ENCODE peak calls at places on chromosomes 13 and 19, in five cellular contexts. One of them, this sample, is unnamed.

GRCh38 chr13:85093808-85094207 is 705.4 kb downstream of the SLITRK6 start:
- DNase-seq in tibial artery: no peak
- DNase-seq in heart left ventricle: no peak
- DNase-seq in uterus: no peak
- DNase-seq in right cardiac atrium: peak
- DNase-seq in this sample: peak

GRCh38 chr13:95704510-95704909 is 27.6 kb downstream of the DNAJC3 start:
- DNase-seq in tibial artery: no peak
- DNase-seq in heart left ventricle: no peak
- DNase-seq in uterus: no peak
- DNase-seq in right cardiac atrium: no peak
- DNase-seq in this sample: no peak

GRCh38 chr13:113819731-113820715 is 43.9 kb downstream of the GAS6 start:
- DNase-seq in tibial artery: no peak
- DNase-seq in heart left ventricle: peak
- DNase-seq in uterus: no peak
- DNase-seq in right cardiac atrium: peak
- DNase-seq in this sample: no peak

GRCh38 chr19:13103961-13104847 is 1.5 kb upstream of the LYL1 start:
- DNase-seq in tibial artery: peak
- DNase-seq in heart left ventricle: peak
- DNase-seq in uterus: peak
- DNase-seq in right cardiac atrium: peak
- DNase-seq in this sample: peak

GRCh38 chr13:106617561-106617960 is 49.6 kb upstream of the ARGLU1 start:
- DNase-seq in tibial artery: no peak
- DNase-seq in heart left ventricle: no peak
- DNase-seq in uterus: no peak
- DNase-seq in right cardiac atrium: no peak
- DNase-seq in this sample: no peak

GRCh38 chr19:30063184-30064020 is 121.4 kb downstream of the URI1 start:
- DNase-seq in tibial artery: no peak
- DNase-seq in heart left ventricle: no peak
- DNase-seq in uterus: no peak
- DNase-seq in right cardiac atrium: no peak
- DNase-seq in this sample: no peak

GRCh38 chr19:12656899-12657571 is 9.5 kb downstream of the MAN2B1 start:
- DNase-seq in tibial artery: no peak
- DNase-seq in heart left ventricle: no peak
- DNase-seq in uterus: no peak
- DNase-seq in right cardiac atrium: no peak
- DNase-seq in this sample: no peak

GRCh38 chr13:112859817-112860190 is 109.2 kb upstream of the MCF2L start:
- DNase-seq in tibial artery: no peak
- DNase-seq in heart left ventricle: peak
- DNase-seq in uterus: peak
- DNase-seq in right cardiac atrium: no peak
- DNase-seq in this sample: no peak

GRCh38 chr13:102298051-102298450 is 103.8 kb downstream of the FGF14 start:
- DNase-seq in tibial artery: no peak
- DNase-seq in heart left ventricle: no peak
- DNase-seq in uterus: no peak
- DNase-seq in right cardiac atrium: no peak
- DNase-seq in this sample: no peak

GRCh38 chr19:726993-727956 is 18.5 kb downstream of the PALM start:
- DNase-seq in tibial artery: no peak
- DNase-seq in heart left ventricle: no peak
- DNase-seq in uterus: no peak
- DNase-seq in right cardiac atrium: no peak
- DNase-seq in this sample: no peak

GRCh38 chr13:113664751-113665581 is 2.1 kb upstream of the GRK1 start:
- DNase-seq in tibial artery: peak
- DNase-seq in heart left ventricle: no peak
- DNase-seq in uterus: peak
- DNase-seq in right cardiac atrium: no peak
- DNase-seq in this sample: peak

GRCh38 chr13:40109324-40109958 is 454.0 kb downstream of the COG6 start:
- DNase-seq in tibial artery: peak
- DNase-seq in heart left ventricle: no peak
- DNase-seq in uterus: peak
- DNase-seq in right cardiac atrium: no peak
- DNase-seq in this sample: no peak

GRCh38 chr19:38044267-38045111 is 137.5 kb downstream of the SIPA1L3 start:
- DNase-seq in tibial artery: no peak
- DNase-seq in heart left ventricle: no peak
- DNase-seq in uterus: no peak
- DNase-seq in right cardiac atrium: no peak
- DNase-seq in this sample: no peak

GRCh38 chr19:13913352-13913751 is 7.4 kb downstream of the CC2D1A start:
- DNase-seq in tibial artery: no peak
- DNase-seq in heart left ventricle: no peak
- DNase-seq in uterus: no peak
- DNase-seq in right cardiac atrium: no peak
- DNase-seq in this sample: no peak

GRCh38 chr13:30020726-30021312 is 170.4 kb upstream of the UBL3 start:
- DNase-seq in tibial artery: no peak
- DNase-seq in heart left ventricle: no peak
- DNase-seq in uterus: peak
- DNase-seq in right cardiac atrium: no peak
- DNase-seq in this sample: no peak

GRCh38 chr13:48508001-48508400 is 24.9 kb downstream of the RCBTB2 start:
- DNase-seq in tibial artery: no peak
- DNase-seq in heart left ventricle: no peak
- DNase-seq in uterus: no peak
- DNase-seq in right cardiac atrium: no peak
- DNase-seq in this sample: no peak

GRCh38 chr13:113971471-113972231 is 2.2 kb downstream of the C13orf46 start:
- DNase-seq in tibial artery: no peak
- DNase-seq in heart left ventricle: peak
- DNase-seq in uterus: no peak
- DNase-seq in right cardiac atrium: peak
- DNase-seq in this sample: peak

GRCh38 chr19:18093439-18094161 is 4.0 kb upstream of the MAST3 start:
- DNase-seq in tibial artery: no peak
- DNase-seq in heart left ventricle: no peak
- DNase-seq in uterus: no peak
- DNase-seq in right cardiac atrium: no peak
- DNase-seq in this sample: no peak

GRCh38 chr19:20247016-20247683 is 80.1 kb downstream of the ZNF486 start:
- DNase-seq in tibial artery: no peak
- DNase-seq in heart left ventricle: no peak
- DNase-seq in uterus: peak
- DNase-seq in right cardiac atrium: peak
- DNase-seq in this sample: peak

GRCh38 chr13:54980651-54981050 is 1952.0 kb downstream of the OLFM4 start:
- DNase-seq in tibial artery: no peak
- DNase-seq in heart left ventricle: no peak
- DNase-seq in uterus: no peak
- DNase-seq in right cardiac atrium: no peak
- DNase-seq in this sample: no peak
- H3K4me3 ChIP-seq in tibial artery: no peak
- H3K4me3 ChIP-seq in heart left ventricle: no peak
- H3K4me3 ChIP-seq in uterus: no peak
- H3K4me3 ChIP-seq in right cardiac atrium: no peak
- H3K4me3 ChIP-seq in this sample: no peak

DNA sequence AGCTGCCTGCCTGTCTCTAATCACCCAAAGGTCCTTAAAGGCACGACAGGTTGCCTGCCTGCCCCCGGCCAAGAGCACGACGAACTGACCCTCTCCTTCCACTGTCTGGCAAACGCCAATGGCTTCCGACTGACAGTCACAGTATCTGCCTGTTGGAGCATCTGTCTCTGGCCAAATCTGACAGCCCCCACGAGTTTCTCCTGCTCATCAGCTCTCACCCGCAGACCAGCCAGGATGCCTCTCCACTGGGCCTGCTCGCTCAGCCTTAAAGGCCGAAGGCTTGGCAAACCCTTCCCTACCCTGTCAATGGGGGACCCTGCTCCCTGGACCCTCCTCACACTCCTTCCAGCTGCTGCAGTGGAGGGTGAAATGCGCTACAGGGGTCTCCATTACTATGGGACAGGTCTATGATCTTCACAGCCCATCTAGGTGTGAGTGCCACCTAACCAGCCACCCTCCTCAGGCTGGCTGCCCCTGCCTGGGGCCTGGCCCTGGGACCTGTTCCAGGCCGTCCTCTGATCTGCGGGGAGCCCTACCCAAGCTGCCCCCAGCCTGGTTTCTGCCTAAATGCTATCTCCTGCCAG is 932 bp downstream of the FAM83E start:
- DNase-seq in tibial artery: no peak
- DNase-seq in heart left ventricle: no peak
- DNase-seq in uterus: no peak
- DNase-seq in right cardiac atrium: no peak
- DNase-seq in this sample: no peak
- H3K4me3 ChIP-seq in tibial artery: no peak
- H3K4me3 ChIP-seq in heart left ventricle: no peak
- H3K4me3 ChIP-seq in uterus: no peak
- H3K4me3 ChIP-seq in right cardiac atrium: no peak
- H3K4me3 ChIP-seq in this sample: no peak

DNA sequence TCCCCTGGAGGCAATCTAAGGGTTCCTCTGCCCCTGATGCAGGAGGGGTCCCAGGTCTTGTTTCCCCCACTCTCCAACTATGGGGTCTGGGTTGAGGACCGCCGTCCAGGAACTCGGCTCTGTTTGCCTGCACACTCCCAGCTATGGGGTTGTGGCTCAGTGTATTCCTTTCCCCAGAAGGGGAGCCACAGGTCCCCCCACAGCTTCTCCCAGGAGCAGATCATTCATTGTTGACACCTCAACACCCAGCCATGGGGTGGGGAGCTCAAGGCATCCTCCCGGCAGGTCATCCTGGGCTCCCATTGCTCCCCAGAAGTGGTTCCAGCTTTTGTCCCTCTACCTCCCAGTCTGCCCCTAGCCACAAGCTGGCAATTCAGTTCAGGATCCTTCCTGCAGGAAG is 975 bp downstream of the ZNF358 start:
- DNase-seq in tibial artery: no peak
- DNase-seq in heart left ventricle: no peak
- DNase-seq in uterus: no peak
- DNase-seq in right cardiac atrium: no peak
- DNase-seq in this sample: no peak
- H3K4me3 ChIP-seq in tibial artery: peak
- H3K4me3 ChIP-seq in heart left ventricle: peak
- H3K4me3 ChIP-seq in uterus: peak
- H3K4me3 ChIP-seq in right cardiac atrium: peak
- H3K4me3 ChIP-seq in this sample: peak

GRCh38 chr19:39546599-39546998 is 6.6 kb upstream of the EID2 start:
- DNase-seq in tibial artery: no peak
- DNase-seq in heart left ventricle: no peak
- DNase-seq in uterus: no peak
- DNase-seq in right cardiac atrium: no peak
- DNase-seq in this sample: no peak
- H3K4me3 ChIP-seq in tibial artery: no peak
- H3K4me3 ChIP-seq in heart left ventricle: no peak
- H3K4me3 ChIP-seq in uterus: no peak
- H3K4me3 ChIP-seq in right cardiac atrium: no peak
- H3K4me3 ChIP-seq in this sample: no peak

DNA sequence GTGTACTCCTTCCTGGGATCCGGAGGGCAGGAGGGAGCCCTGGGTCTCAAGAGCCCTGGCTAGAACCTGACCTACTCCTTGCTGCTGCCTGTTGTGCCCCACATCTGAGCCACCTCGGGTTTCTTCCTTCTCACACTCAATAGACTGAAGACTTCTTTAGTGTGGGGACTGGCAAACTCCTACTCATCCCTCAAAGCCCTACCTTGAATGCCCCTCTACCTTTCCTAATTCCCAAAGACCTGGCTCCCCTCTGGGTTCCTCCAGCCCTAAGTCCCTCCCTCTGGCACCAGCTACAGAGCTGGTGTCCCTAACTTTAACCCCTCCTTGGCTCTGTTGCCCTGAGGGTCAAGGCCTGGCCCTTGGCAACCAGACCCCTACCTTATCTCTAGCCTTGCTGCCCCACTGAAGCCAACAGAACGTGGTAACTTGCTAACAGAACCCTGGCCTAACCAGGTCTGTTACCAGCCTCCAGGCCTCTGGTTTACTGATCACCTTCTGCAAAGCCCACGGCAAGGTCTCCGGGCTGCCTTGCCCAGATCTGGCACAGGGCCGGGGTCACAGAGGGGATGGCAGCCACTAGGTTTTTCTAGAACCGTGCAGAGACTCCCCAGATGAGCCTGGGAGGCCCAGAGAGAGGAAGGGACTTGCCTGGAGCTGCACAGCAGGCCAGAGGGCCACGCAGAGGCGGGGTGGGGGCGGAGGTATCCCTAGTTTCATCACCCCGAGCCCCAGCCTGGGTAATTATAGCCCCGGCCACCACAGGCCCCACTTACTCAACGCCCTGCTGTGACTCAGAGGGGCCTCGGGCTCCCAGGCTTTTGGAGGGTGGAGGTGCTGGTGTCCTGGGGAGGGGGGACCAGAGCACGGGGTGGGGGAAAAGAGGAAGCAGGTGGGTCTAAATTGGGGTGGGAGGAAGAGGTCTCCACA is 15.3 kb downstream of the ZBTB7A start:
- DNase-seq in tibial artery: no peak
- DNase-seq in heart left ventricle: no peak
- DNase-seq in uterus: peak
- DNase-seq in right cardiac atrium: peak
- DNase-seq in this sample: no peak
- H3K4me3 ChIP-seq in tibial artery: no peak
- H3K4me3 ChIP-seq in heart left ventricle: no peak
- H3K4me3 ChIP-seq in uterus: no peak
- H3K4me3 ChIP-seq in right cardiac atrium: no peak
- H3K4me3 ChIP-seq in this sample: no peak

DNA sequence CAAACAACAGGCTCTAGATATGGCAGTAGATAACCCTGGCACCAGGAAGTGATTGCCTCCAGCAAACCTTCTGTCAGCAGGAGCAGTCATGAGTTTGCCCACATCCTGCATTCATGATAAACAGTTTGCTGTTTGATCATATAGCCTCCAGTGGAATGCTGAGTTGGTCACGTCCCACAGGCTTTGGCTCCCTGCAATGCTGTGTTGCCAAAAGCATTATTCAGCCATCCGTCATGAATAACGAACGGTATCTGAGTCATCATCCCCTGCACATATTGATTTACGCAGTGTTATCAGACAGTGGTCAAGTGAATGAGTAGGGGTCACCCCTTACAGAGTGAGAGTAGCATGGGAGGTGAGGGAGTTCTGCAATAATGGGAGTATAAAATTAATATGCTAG is 21.9 kb upstream of the ZNF432 start:
- DNase-seq in tibial artery: no peak
- DNase-seq in heart left ventricle: no peak
- DNase-seq in uterus: no peak
- DNase-seq in right cardiac atrium: no peak
- DNase-seq in this sample: no peak
- H3K4me3 ChIP-seq in tibial artery: no peak
- H3K4me3 ChIP-seq in heart left ventricle: no peak
- H3K4me3 ChIP-seq in uterus: no peak
- H3K4me3 ChIP-seq in right cardiac atrium: no peak
- H3K4me3 ChIP-seq in this sample: no peak